ENCODE peak calls at places on chromosomes 1 and 21, in seven cellular contexts. Z is H9, A is Karpas-422, L is K562, R is MM.1S, Y is PC-3, F is OCI-LY7. V is an unnamed sample.

GRCh38 chr1:3668585-3669300 is 16.4 kb downstream of the TP73 start:
- DNase-seq in R (no peak), L (peak), A (no peak), Y (peak), F (no peak), Z (peak), V (peak)

GRCh38 chr1:92095868-92096267 is 15.7 kb downstream of the BTBD8 start:
- DNase-seq in L (no peak), F (no peak), Z (no peak), Y (no peak), R (no peak), A (no peak), V (no peak)

GRCh38 chr1:19439464-19440171 is 45.7 kb downstream of the CAPZB start:
- DNase-seq in Y (no peak), R (no peak), L (peak), F (peak), Z (no peak), A (peak), V (no peak)

GRCh38 chr1:89149229-89149628 is 23.3 kb upstream of the GBP2 start:
- DNase-seq in A (no peak), L (no peak), Z (peak), Y (peak), F (no peak), R (no peak), V (peak)

GRCh38 chr1:224407546-224408293 is 26.9 kb downstream of the WDR26 start:
- DNase-seq in L (no peak), A (no peak), R (no peak), Y (peak), Z (no peak), F (no peak), V (peak)

GRCh38 chr1:166721145-166721544 is 118.1 kb upstream of the POGK start:
- DNase-seq in R (no peak), L (no peak), Z (no peak), F (peak), Y (peak), A (no peak), V (no peak)

GRCh38 chr21:29718081-29718815 is 221.5 kb downstream of the GRIK1 start:
- DNase-seq in R (no peak), Y (peak), A (no peak), F (no peak), L (no peak), Z (no peak), V (no peak)

GRCh38 chr1:9659328-9659727 is 7.8 kb downstream of the PIK3CD start:
- DNase-seq in Y (peak), Z (no peak), F (no peak), L (no peak), R (no peak), A (no peak), V (no peak)

GRCh38 chr1:63662846-63663245 is 69.6 kb downstream of the PGM1 start:
- DNase-seq in F (no peak), Z (peak), L (no peak), Y (peak), R (no peak), A (no peak), V (peak)

GRCh38 chr1:93607814-93608187 is 73.8 kb downstream of the BCAR3 start:
- DNase-seq in Y (peak), F (no peak), A (no peak), L (no peak), Z (no peak), R (no peak), V (no peak)

GRCh38 chr1:212621043-212621829 is 12.7 kb downstream of the ATF3 start:
- DNase-seq in A (no peak), F (no peak), R (no peak), Y (no peak), L (no peak), Z (no peak), V (no peak)

GRCh38 chr1:77991638-77992037 is 12.8 kb upstream of the FUBP1 start:
- DNase-seq in F (no peak), Y (peak), L (no peak), A (no peak), Z (no peak), R (no peak), V (no peak)

GRCh38 chr1:41013024-41013423 is 8.5 kb downstream of the SLFNL1 start:
- DNase-seq in R (no peak), Z (no peak), A (no peak), L (no peak), F (no peak), Y (no peak), V (no peak)
- H2AFZ ChIP-seq in R (no peak), Z (no peak), A (no peak), L (no peak), F (no peak), Y (no peak), V (no peak)

GRCh38 chr1:55276671-55277376 is 61.7 kb upstream of the USP24 start:
- DNase-seq in Y (no peak), A (no peak), L (peak), F (no peak), R (no peak), Z (no peak), V (no peak)
- H2AFZ ChIP-seq in Y (peak), A (peak), L (peak), F (peak), R (no peak), Z (no peak), V (no peak)

GRCh38 chr1:24656046-24656445 is 12.9 kb downstream of the SRRM1 start:
- DNase-seq in L (peak), Z (no peak), A (no peak), Y (no peak), R (no peak), F (no peak), V (no peak)
- H2AFZ ChIP-seq in L (no peak), Z (no peak), A (no peak), Y (no peak), R (no peak), F (no peak), V (no peak)

DNA sequence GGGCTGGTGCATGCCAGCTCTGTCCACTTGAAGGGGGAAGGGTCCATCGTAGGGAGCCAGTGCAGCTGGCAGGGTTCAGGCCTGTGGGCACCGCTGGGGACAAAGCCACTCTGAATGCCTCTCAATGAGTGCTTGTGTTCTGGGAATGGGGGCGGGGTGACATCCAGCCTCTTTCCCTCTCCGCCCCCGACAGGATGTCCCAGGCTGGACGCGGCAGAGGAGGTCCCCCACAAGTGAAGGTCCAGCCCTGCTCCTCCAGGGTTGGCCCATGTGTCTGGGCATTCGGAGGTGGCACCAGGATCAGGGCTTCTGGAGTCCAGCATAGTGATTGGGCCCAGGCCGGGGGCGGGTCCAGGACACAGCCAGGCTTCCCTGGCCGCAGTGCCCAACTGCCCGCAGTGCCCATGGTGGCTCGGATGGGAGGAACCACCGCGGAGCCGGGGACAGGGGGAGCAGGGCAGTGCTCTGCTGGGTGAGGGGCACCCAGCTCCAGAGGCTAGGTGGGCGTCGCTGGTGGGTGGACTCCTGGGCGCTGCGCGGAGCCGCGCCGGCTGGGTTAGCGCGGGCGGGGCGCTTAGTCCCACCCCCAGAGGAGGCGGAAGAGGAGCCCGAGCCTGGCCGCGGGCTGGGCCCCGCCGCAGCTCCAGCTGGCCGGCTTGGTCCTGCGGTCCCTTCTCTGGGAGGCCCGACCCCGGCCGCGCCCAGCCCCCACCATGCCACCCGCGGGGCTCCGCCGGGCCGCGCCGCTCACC is at the start of gene SHISA4:
- DNase-seq in Z (peak), Y (peak), R (no peak), F (no peak), L (peak), A (no peak), V (peak)
- H2AFZ ChIP-seq in Z (no peak), Y (peak), R (peak), F (no peak), L (peak), A (no peak), V (peak)

GRCh38 chr1:210910020-210910575 is 223.8 kb downstream of the KCNH1 start:
- DNase-seq in Y (no peak), L (no peak), R (no peak), F (no peak), A (no peak), Z (no peak), V (no peak)

GRCh38 chr1:210912752-210913151 is 221.2 kb downstream of the KCNH1 start:
- DNase-seq in L (no peak), Y (no peak), Z (no peak), A (no peak), R (no peak), F (no peak), V (no peak)

GRCh38 chr1:210907406-210907805 is 226.5 kb downstream of the KCNH1 start:
- DNase-seq in L (no peak), A (no peak), R (no peak), F (no peak), Z (no peak), Y (no peak), V (no peak)

GRCh38 chr1:210905944-210906453 is 227.9 kb downstream of the KCNH1 start:
- DNase-seq in L (no peak), A (peak), F (no peak), Y (no peak), Z (no peak), R (no peak), V (no peak)

DNA sequence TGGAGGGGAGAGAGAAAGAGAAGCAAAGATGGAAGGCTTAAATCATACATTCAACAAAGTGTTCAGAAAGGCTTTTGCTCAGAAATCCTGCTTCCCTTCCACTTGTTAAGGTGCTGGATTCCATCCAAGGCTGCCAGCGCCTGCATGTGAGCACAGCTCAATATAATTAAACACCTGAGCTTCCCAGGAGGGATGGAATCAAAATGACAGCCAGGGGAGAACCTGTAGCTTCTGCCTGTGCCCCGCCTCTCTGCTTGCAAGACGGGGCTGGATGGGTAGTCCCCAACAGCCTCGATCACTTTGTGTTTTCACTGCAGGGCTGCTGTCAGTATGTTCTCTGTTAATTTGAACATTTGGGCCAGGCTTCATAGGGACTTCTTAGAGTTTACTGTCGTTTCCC is 225.7 kb downstream of the KCNH1 start:
- DNase-seq in A (no peak), Z (no peak), F (no peak), L (no peak), R (no peak), Y (no peak), V (no peak)
- H2AFZ ChIP-seq in A (no peak), Z (no peak), F (no peak), L (no peak), R (no peak), Y (no peak), V (no peak)

V was measured in PC-9.